ENCODE peak calls at places on chromosome X, in eight cellular contexts. C is aorta; G is astrocyte; N is CD8-positive, alpha-beta memory T cell; I is neural progenitor cell; M is left ventricle myocardium inferior; U is cardiac muscle cell; A is prostate gland. B is an unnamed sample. For H3K9me3, the result is how much of the 10 kb centered on the place peaks cover.

GRCh38 chrX:115679460-115679859 is 118.5 kb downstream of the PLS3 start:
- DNase-seq in C (no peak), G (peak), N (no peak), I (peak), M (no peak), U (peak), A (no peak), B (no peak)

GRCh38 chrX:7120578-7121219 is 26.8 kb upstream of the STS start:
- DNase-seq in C (no peak), G (peak), N (no peak), I (no peak), M (no peak), U (peak), A (peak), B (no peak)

GRCh38 chrX:97529801-97530200 is 646.1 kb downstream of the RPA4 start:
- DNase-seq in C (no peak), G (peak), N (no peak), I (no peak), M (no peak), U (peak), A (no peak), B (no peak)

GRCh38 chrX:1444896-1445480 is 7.7 kb downstream of the ASMTL start:
- DNase-seq in C (peak), G (no peak), N (no peak), I (no peak), M (no peak), U (no peak), A (no peak), B (no peak)

GRCh38 chrX:31314921-31315320 is 243.1 kb upstream of the FTHL17 start:
- DNase-seq in C (no peak), G (peak), N (no peak), I (no peak), M (no peak), U (peak), A (no peak), B (no peak)

GRCh38 chrX:8845060-8845459 is 43.9 kb upstream of the FAM9A start:
- DNase-seq in C (no peak), G (peak), N (no peak), I (no peak), M (no peak), U (peak), A (no peak), B (no peak)

GRCh38 chrX:2614911-2615310 is 76.2 kb upstream of the CD99 start:
- DNase-seq in C (no peak), G (peak), N (no peak), I (peak), M (no peak), U (peak), A (no peak), B (no peak)

GRCh38 chrX:12370444-12371089 is 232.3 kb downstream of the FRMPD4 start:
- DNase-seq in C (no peak), G (peak), N (no peak), I (no peak), M (peak), U (peak), A (no peak), B (no peak)

GRCh38 chrX:111348363-111348927 is 63.5 kb downstream of the DCX start:
- DNase-seq in C (no peak), G (no peak), N (no peak), I (no peak), M (no peak), U (no peak), A (no peak), B (no peak)

GRCh38 chrX:19705196-19705769 is 182.1 kb downstream of the SH3KBP1 start:
- DNase-seq in C (no peak), G (peak), N (no peak), I (no peak), M (no peak), U (no peak), A (no peak), B (no peak)

GRCh38 chrX:53695901-53696300 is 9.4 kb upstream of the HUWE1 start:
- DNase-seq in C (no peak), G (no peak), N (no peak), I (peak), M (no peak), U (no peak), A (no peak), B (no peak)

GRCh38 chrX:42106556-42106955 is 183.2 kb upstream of the CASK start:
- DNase-seq in C (no peak), G (no peak), N (no peak), I (no peak), M (no peak), U (no peak), A (no peak), B (no peak)

GRCh38 chrX:118974908-118975671 is 672 bp downstream of the LONRF3 start:
- DNase-seq in C (peak), G (no peak), N (peak), I (peak), M (peak), U (peak), A (peak), B (peak)

GRCh38 chrX:13689519-13690211 is 737 bp downstream of the RAB9A start:
- DNase-seq in C (no peak), G (peak), N (no peak), I (peak), M (no peak), U (peak), A (no peak), B (no peak)

GRCh38 chrX:11533211-11533651 is 132.5 kb downstream of the ARHGAP6 start:
- DNase-seq in C (no peak), G (peak), N (no peak), I (peak), M (no peak), U (peak), A (peak), B (peak)

GRCh38 chrX:123822965-123823364 is 36.9 kb upstream of the XIAP start:
- DNase-seq in C (no peak), G (no peak), N (no peak), I (no peak), M (no peak), U (no peak), A (no peak), B (no peak)

GRCh38 chrX:134782796-134783195 is 124.5 kb upstream of the PLAC1 start:
- DNase-seq in C (no peak), G (no peak), N (no peak), I (peak), M (no peak), U (peak), A (no peak), B (peak)

GRCh38 chrX:153917814-153918213 is 8.2 kb downstream of the ARHGAP4 start:
- DNase-seq in C (no peak), G (no peak), N (no peak), I (no peak), M (no peak), U (no peak), A (no peak), B (no peak)

GRCh38 chrX:38898261-38898660 is 97.0 kb downstream of the MID1IP1 start:
- DNase-seq in C (no peak), G (no peak), N (no peak), I (no peak), M (no peak), U (no peak), A (no peak), B (peak)

GRCh38 chrX:42803320-42803719 is 25.4 kb upstream of the PPP1R2C start:
- DNase-seq in C (no peak), G (peak), N (no peak), I (no peak), M (no peak), U (no peak), A (no peak), B (no peak)

GRCh38 chrX:46263494-46263893 is 281.7 kb downstream of the ZNF674 start:
- DNase-seq in C (no peak), G (no peak), N (no peak), I (no peak), M (no peak), U (no peak), A (no peak), B (no peak)

GRCh38 chrX:151977009-151977408 is 2.5 kb upstream of the GABRE start:
- DNase-seq in C (no peak), G (no peak), N (no peak), I (no peak), M (no peak), U (peak), A (no peak), B (no peak)

GRCh38 chrX:41441934-41442823 is 5.0 kb upstream of the NYX start:
- DNase-seq in C (peak), G (peak), N (peak), I (peak), M (peak), U (peak), A (peak), B (peak)

GRCh38 chrX:17413228-17413627 is 38.2 kb downstream of the NHS start:
- DNase-seq in C (no peak), G (peak), N (no peak), I (no peak), M (no peak), U (peak), A (no peak), B (no peak)

GRCh38 chrX:56130013-56130412 is 102.1 kb upstream of the KLF8 start:
- DNase-seq in C (no peak), G (no peak), N (no peak), I (no peak), M (no peak), U (no peak), A (no peak), B (no peak)

GRCh38 chrX:13955095-13955647 is 74.5 kb downstream of the GEMIN8 start:
- DNase-seq in C (no peak), G (no peak), N (no peak), I (peak), M (no peak), U (no peak), A (no peak), B (no peak)

GRCh38 chrX:17559728-17560379 is 177.4 kb upstream of the SCML1 start:
- DNase-seq in C (no peak), G (peak), N (no peak), I (peak), M (no peak), U (peak), A (peak), B (no peak)

GRCh38 chrX:24025741-24026402 is 1.1 kb downstream of the KLHL15 start:
- DNase-seq in C (no peak), G (peak), N (no peak), I (no peak), M (no peak), U (peak), A (peak), B (peak)

GRCh38 chrX:11446951-11447350 is 153.7 kb downstream of the AMELX start:
- DNase-seq in C (no peak), G (peak), N (no peak), I (no peak), M (no peak), U (peak), A (no peak), B (no peak)

GRCh38 chrX:115268421-115268820 is 21.1 kb upstream of the LUZP4 start:
- DNase-seq in C (no peak), G (no peak), N (no peak), I (peak), M (no peak), U (peak), A (no peak), B (no peak)

GRCh38 chrX:153722704-153723350 is 1.4 kb downstream of the BCAP31 start:
- DNase-seq in C (no peak), G (no peak), N (no peak), I (no peak), M (no peak), U (no peak), A (peak), B (no peak)

GRCh38 chrX:12011075-12011474 is 127.2 kb upstream of the FRMPD4 start:
- DNase-seq in C (no peak), G (peak), N (no peak), I (no peak), M (no peak), U (no peak), A (no peak), B (no peak)

GRCh38 chrX:141467442-141467841 is 117.1 kb downstream of the SPANXA1 start:
- DNase-seq in C (no peak), G (no peak), N (no peak), I (peak), M (no peak), U (no peak), A (no peak), B (no peak)

GRCh38 chrX:56219702-56220101 is 12.5 kb upstream of the KLF8 start:
- DNase-seq in C (no peak), G (no peak), N (no peak), I (peak), M (no peak), U (peak), A (no peak), B (no peak)

GRCh38 chrX:56728752-56729151 is 291 bp upstream of the NBDY start:
- DNase-seq in C (no peak), G (no peak), N (peak), I (no peak), M (no peak), U (peak), A (peak), B (peak)

DNA sequence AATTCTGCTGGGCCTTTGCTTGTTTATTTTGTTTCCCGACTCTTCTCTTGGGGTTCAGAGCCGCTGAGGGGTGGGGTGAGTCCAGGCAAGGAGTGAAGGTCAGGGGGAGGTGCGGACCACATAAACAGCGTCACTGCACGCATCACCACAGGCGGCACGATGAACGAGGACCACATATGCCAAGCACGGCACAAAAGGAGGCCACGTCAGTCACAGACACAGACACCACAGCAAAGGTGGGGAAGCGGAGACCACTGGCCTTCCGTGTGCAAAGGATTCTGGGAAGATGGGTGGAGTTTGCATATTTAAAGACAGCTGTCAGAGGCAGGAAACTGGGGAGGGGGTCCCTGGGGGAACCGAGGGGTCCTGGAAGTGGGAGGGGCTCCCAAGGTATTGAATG is 10.3 kb upstream of the TIMP1 start:
- DNase-seq in C (peak), G (no peak), N (no peak), I (no peak), M (no peak), U (no peak), A (no peak), B (no peak)
- H3K9me3 ChIP-seq in C (under half), G (under half), N (under half), I (under half), M (under half), U (under half), A (under half), B (under half)

GRCh38 chrX:44897539-44897938 is 24.6 kb downstream of the KDM6A start:
- DNase-seq in C (no peak), G (no peak), N (no peak), I (no peak), M (no peak), U (no peak), A (no peak), B (no peak)
- H3K27ac ChIP-seq in C (no peak), G (no peak), N (no peak), I (no peak), M (no peak), U (no peak), A (no peak), B (no peak)

GRCh38 chrX:40320819-40321218 is 223.1 kb upstream of the BCOR start:
- DNase-seq in C (no peak), G (no peak), N (no peak), I (no peak), M (no peak), U (no peak), A (no peak), B (no peak)

GRCh38 chrX:40314070-40314469 is 216.3 kb upstream of the BCOR start:
- DNase-seq in C (no peak), G (no peak), N (no peak), I (peak), M (no peak), U (peak), A (no peak), B (no peak)

GRCh38 chrX:40316502-40316901 is 218.7 kb upstream of the BCOR start:
- DNase-seq in C (no peak), G (no peak), N (no peak), I (no peak), M (no peak), U (no peak), A (no peak), B (no peak)

GRCh38 chrX:40318076-40318475 is 220.3 kb upstream of the BCOR start:
- DNase-seq in C (no peak), G (no peak), N (no peak), I (no peak), M (no peak), U (no peak), A (no peak), B (no peak)

DNA sequence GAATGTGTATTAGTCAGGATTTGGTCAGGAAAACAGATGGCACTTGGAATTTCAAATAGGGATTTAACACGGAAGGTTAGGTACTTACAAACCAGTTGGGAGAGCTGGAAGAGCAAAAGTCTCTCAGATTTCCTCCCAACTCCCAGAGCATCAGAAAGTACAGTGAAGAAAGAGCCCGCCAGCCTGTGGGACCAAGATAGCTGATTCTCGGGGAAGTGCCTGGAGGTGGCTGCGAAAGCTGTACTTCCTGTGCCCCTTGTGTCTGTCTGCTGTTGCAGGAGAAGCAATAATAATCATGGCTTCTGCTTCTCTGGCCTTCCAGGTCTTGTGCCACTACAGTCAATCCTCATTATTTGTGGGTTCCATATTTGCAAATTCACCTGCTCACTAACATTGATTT is 221.0 kb upstream of the BCOR start:
- DNase-seq in C (no peak), G (no peak), N (no peak), I (no peak), M (no peak), U (no peak), A (no peak), B (no peak)
- H3K9me3 ChIP-seq in C (under half), G (under half), N (under half), I (under half), M (under half), U (under half), A (under half), B (under half)

GRCh38 chrX:108032944-108033343 is 11.9 kb upstream of the VSIG1 start:
- DNase-seq in C (no peak), G (no peak), N (no peak), I (no peak), M (no peak), U (no peak), A (no peak), B (no peak)

GRCh38 chrX:108033890-108034289 is 11.0 kb upstream of the VSIG1 start:
- DNase-seq in C (no peak), G (no peak), N (no peak), I (no peak), M (no peak), U (no peak), A (no peak), B (no peak)

GRCh38 chrX:108036298-108036973 is 8.4 kb upstream of the VSIG1 start:
- DNase-seq in C (no peak), G (peak), N (no peak), I (no peak), M (no peak), U (peak), A (no peak), B (no peak)

GRCh38 chrX:108029928-108030711 is 14.7 kb upstream of the VSIG1 start:
- DNase-seq in C (no peak), G (no peak), N (no peak), I (no peak), M (no peak), U (no peak), A (no peak), B (no peak)

GRCh38 chrX:108034725-108035124 is 10.1 kb upstream of the VSIG1 start:
- DNase-seq in C (no peak), G (no peak), N (no peak), I (no peak), M (no peak), U (no peak), A (no peak), B (no peak)
- H3K27ac ChIP-seq in C (no peak), G (no peak), N (no peak), I (no peak), M (no peak), U (no peak), A (no peak), B (no peak)

DNA sequence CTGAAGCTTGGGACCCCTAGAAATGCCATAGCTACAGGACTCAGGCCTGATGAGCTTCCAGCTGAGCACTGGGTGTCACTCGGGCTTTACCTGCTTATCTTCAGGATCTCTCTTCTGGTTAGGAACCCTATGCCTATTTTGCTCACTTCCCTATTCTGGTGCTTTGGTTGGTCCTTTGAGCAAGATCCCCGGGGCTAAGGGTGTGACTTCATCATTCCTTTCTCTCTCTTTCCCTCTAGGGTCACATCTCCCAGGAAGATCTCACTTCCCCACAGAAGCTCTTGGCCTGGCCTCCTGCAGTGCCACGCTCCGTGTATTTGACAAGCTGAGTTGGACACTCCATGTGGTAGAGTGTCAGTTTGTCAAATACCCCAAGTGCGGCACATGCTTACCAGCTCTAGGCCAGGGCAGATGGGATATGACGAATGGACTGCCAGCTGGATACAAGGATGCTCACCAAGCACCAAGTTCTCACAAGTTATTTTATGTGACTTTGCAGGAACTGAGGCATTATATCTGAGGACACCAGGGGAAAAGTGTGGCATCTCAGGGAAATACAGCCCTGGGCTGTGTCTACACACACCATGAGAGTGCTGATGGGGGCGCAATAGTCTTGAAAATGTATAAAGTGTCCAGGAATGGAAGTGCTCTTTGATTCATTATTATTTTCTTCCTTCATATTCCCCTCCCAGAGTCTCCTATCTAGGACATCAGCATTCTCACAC is 21.1 kb downstream of the VSIG4 start:
- DNase-seq in C (no peak), G (no peak), N (no peak), I (no peak), M (no peak), U (no peak), A (no peak), B (no peak)
- H3K9me3 ChIP-seq in C (under half), G (under half), N (under half), I (under half), M (under half), U (under half), A (under half), B (under half)

GRCh38 chrX:103535206-103535605 is 15.9 kb upstream of the RAB40A start:
- DNase-seq in C (no peak), G (no peak), N (no peak), I (no peak), M (no peak), U (no peak), A (no peak), B (no peak)

GRCh38 chrX:103538728-103539127 is 19.4 kb upstream of the RAB40A start:
- DNase-seq in C (no peak), G (no peak), N (no peak), I (no peak), M (no peak), U (peak), A (peak), B (no peak)

GRCh38 chrX:103536071-103536470 is 16.8 kb upstream of the RAB40A start:
- DNase-seq in C (no peak), G (no peak), N (no peak), I (no peak), M (no peak), U (peak), A (no peak), B (no peak)

GRCh38 chrX:103537871-103538387 is 18.6 kb upstream of the RAB40A start:
- DNase-seq in C (no peak), G (no peak), N (no peak), I (no peak), M (no peak), U (no peak), A (no peak), B (no peak)

GRCh38 chrX:103536732-103537131 is 17.4 kb upstream of the RAB40A start:
- DNase-seq in C (no peak), G (no peak), N (no peak), I (no peak), M (no peak), U (peak), A (no peak), B (no peak)
- H3K27ac ChIP-seq in C (peak), G (no peak), N (no peak), I (no peak), M (no peak), U (no peak), A (peak), B (no peak)

DNA sequence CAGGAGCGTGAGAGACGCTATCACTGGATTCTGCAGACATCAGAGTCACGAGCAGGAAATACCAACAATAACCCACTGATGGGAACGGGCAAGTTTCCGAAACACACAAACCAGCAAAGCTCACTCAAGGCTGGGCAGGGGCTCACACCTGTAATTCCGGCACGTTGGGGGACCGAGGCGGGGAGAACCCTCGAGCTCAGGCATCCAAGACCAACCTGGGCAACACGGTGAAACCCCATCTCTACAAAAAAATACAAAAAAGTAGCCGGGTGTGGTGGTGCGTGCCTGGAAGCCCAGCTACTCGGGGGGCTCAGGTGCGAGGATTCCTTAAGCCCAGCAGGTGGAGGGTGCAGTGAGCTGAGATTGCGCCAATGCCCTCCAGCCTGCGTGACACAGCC is 17.2 kb upstream of the GTPBP6 start:
- DNase-seq in C (peak), G (no peak), N (peak), I (no peak), M (no peak), U (no peak), A (no peak), B (no peak)
- H3K9me3 ChIP-seq in C (under half), G (under half), N (under half), I (under half), M (under half), U (under half), A (under half), B (under half)